ENCODE peak calls at places on chromosome 16, in seven cellular contexts. Q, T, S, F, W, L and E are unnamed samples.
A peak's percentile ranks its signal among the peaks of the same experiment; 100 is the strongest.

GRCh38 chr16:31455601-31456314 is 3.5 kb upstream of the ARMC5 start:
- DNase-seq in Q (no peak), T (no peak), S (peak; percentile 12), F (no peak), W (no peak), L (peak; percentile 73), E (peak; percentile 15)

GRCh38 chr16:5228369-5228768 is 130.8 kb upstream of the EEF2KMT start:
- DNase-seq in Q (no peak), T (no peak), S (no peak), F (no peak), W (no peak), L (no peak), E (no peak)

GRCh38 chr16:30585400-30586191 is at the start of gene ZNF785:
- DNase-seq in Q (peak; percentile 72), T (no peak), S (peak; percentile 97), F (no peak), W (peak; percentile 97), L (peak; percentile 91), E (peak; percentile 99)

GRCh38 chr16:80033783-80034468 is 433.4 kb upstream of the MAF start:
- DNase-seq in Q (no peak), T (no peak), S (no peak), F (no peak), W (no peak), L (no peak), E (no peak)

GRCh38 chr16:48101069-48101674 is 54.6 kb downstream of the ABCC12 start:
- DNase-seq in Q (no peak), T (no peak), S (no peak), F (no peak), W (peak; percentile 74), L (no peak), E (no peak)

GRCh38 chr16:2745961-2746360 is 6.5 kb upstream of the SRRM2 start:
- DNase-seq in Q (no peak), T (no peak), S (no peak), F (no peak), W (no peak), L (no peak), E (no peak)

GRCh38 chr16:81201267-81201666 is 37.2 kb upstream of the BCO1 start:
- DNase-seq in Q (no peak), T (no peak), S (no peak), F (no peak), W (no peak), L (no peak), E (no peak)

GRCh38 chr16:50338371-50339231 is 30.2 kb downstream of the BRD7 start:
- DNase-seq in Q (no peak), T (no peak), S (no peak), F (no peak), W (no peak), L (no peak), E (no peak)

GRCh38 chr16:57814896-57815295 is 12.6 kb upstream of the KIFC3 start:
- DNase-seq in Q (no peak), T (no peak), S (no peak), F (no peak), W (no peak), L (no peak), E (no peak)

GRCh38 chr16:17481741-17482140 is 11.0 kb upstream of the XYLT1 start:
- DNase-seq in Q (no peak), T (no peak), S (no peak), F (no peak), W (no peak), L (no peak), E (no peak)

GRCh38 chr16:4517812-4518211 is 20.8 kb downstream of the CDIP1 start:
- DNase-seq in Q (no peak), T (peak; percentile 34), S (peak; percentile 77), F (no peak), W (no peak), L (peak; percentile 79), E (peak; percentile 54)

GRCh38 chr16:14405611-14406537 is 224.2 kb downstream of the PARN start:
- DNase-seq in Q (no peak), T (peak; percentile 90), S (peak; percentile 75), F (no peak), W (peak; percentile 77), L (peak; percentile 100), E (peak; percentile 94)

GRCh38 chr16:68083861-68084503 is 1.2 kb upstream of the NFATC3 start:
- DNase-seq in Q (no peak), T (peak; percentile 61), S (no peak), F (no peak), W (no peak), L (no peak), E (no peak)

GRCh38 chr16:7086842-7087616 is 245.6 kb upstream of the RBFOX1 start:
- DNase-seq in Q (no peak), T (peak; percentile 33), S (peak; percentile 55), F (no peak), W (no peak), L (peak; percentile 78), E (no peak)

GRCh38 chr16:643050-643368 is 1.4 kb downstream of the MCRIP2 start:
- DNase-seq in Q (no peak), T (no peak), S (no peak), F (no peak), W (no peak), L (no peak), E (no peak)

GRCh38 chr16:1545044-1545736 is 11.7 kb downstream of the TMEM204 start:
- DNase-seq in Q (no peak), T (peak; percentile 90), S (no peak), F (no peak), W (no peak), L (no peak), E (no peak)

GRCh38 chr16:76345093-76345735 is 68.0 kb downstream of the CNTNAP4 start:
- DNase-seq in Q (no peak), T (no peak), S (no peak), F (no peak), W (no peak), L (no peak), E (no peak)

GRCh38 chr16:86532526-86532815 is 22.1 kb downstream of the FOXF1 start:
- DNase-seq in Q (no peak), T (no peak), S (no peak), F (no peak), W (no peak), L (no peak), E (no peak)

GRCh38 chr16:27708651-27709050 is 158.7 kb downstream of the KATNIP start:
- DNase-seq in Q (no peak), T (no peak), S (no peak), F (no peak), W (no peak), L (no peak), E (no peak)

GRCh38 chr16:46961373-46962353 is 11.8 kb downstream of the DNAJA2 start:
- DNase-seq in Q (no peak), T (no peak), S (no peak), F (no peak), W (no peak), L (no peak), E (no peak)

GRCh38 chr16:58022601-58023371 is 2.8 kb upstream of the MMP15 start:
- DNase-seq in Q (no peak), T (no peak), S (peak; percentile 78), F (no peak), W (no peak), L (no peak), E (no peak)

DNA sequence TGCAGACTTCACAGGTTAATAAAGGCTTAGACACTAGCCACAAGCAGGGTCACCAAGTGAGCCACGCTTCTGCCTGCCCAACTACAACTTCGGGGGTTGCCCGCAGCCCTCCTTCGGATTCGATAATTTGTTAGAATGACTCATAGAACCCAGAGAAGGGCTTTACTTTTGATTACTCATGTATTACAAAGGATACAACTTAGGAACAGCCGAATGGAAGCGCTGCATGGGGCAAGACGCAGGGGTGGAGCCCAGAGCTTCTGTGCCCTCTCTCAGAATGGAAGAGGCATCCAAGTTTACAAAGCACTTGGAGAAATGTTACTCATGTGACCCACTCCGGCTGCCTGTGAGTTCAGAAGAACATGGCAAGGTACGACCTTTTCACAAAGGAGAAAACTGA is 7.5 kb upstream of the CDH5 start:
- DNase-seq in Q (no peak), T (no peak), S (no peak), F (no peak), W (no peak), L (no peak), E (no peak)
- TF ChIP-seq SIN3A in Q (no peak), T (no peak), S (no peak), F (no peak), W (no peak), L (no peak), E (no peak)

DNA sequence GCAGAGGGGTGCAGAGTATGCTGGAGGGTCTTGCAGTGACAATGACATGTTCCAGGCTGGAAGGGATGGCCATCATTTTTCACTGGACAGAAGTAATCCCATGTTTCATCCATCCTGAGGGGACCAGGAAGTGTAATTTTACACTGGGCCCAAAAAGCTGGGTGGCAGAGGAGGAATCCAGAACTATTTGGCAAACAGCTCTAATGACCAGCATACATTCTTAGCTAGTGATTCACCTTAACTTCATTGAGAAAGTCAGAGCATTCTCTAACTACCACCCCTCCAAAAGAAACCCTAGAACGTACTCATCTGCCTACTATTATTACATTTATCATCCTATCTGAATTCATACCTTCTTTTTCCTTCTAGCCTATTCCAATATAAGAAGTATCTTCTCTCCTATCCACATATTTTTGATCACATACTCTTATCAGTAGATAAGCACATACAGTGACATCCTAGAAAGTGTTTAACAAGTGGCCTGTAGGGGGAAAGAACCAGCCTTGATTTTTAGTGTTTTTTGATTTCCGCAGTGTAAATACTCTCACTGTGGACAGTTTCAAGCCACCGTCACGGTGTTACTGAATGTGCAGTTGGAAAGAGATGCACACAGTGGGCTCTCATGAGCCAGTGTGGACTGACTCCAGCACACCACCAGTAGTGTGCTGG is 118.1 kb downstream of the FTO start:
- DNase-seq in Q (no peak), T (peak; percentile 25), S (no peak), F (no peak), W (no peak), L (no peak), E (no peak)
- TF ChIP-seq SIN3A in Q (no peak), T (no peak), S (no peak), F (no peak), W (no peak), L (no peak), E (no peak)

DNA sequence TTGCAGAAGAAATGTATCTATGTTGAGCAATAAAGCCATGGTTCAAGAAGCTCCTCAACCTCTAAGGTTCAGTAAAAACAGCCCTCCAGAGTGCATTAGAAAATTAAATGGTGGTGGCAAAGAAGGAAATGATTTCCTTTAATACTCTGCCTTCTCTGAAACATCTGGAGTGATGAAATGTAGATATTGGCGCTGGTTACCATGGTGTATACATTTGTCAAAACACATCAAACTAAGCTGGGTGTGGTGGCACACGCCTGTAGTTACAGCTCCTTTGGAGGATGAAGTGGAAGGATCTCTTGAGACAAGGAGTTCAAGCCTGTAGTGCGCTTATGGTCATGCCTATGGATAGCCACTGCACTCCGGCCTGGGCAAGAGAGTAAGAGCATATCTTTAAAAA is 6.0 kb downstream of the CAPNS2 start:
- DNase-seq in Q (no peak), T (no peak), S (no peak), F (no peak), W (no peak), L (no peak), E (no peak)
- TF ChIP-seq SIN3A in Q (no peak), T (no peak), S (no peak), F (no peak), W (no peak), L (no peak), E (no peak)

DNA sequence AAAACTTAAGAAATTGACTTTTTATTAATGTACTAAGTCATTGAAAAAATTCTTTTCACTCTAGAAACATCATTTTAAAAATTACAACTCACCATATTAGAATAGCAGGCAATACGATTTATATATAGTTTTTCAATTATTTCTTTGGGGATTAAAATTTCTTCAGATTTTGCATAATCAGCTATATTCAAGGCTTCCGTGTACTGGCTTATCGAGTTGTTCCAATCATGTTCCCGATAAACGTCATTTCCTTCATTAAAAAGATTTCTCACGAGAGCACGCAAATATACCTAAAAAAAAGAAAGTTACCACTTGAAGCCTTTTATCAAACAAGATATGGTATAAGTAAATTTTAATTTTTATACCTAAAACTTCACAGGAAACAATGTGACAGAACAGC is 18.0 kb downstream of the ZC3H7A start:
- DNase-seq in Q (no peak), T (no peak), S (no peak), F (no peak), W (no peak), L (no peak), E (no peak)
- TF ChIP-seq SIN3A in Q (no peak), T (no peak), S (no peak), F (no peak), W (no peak), L (no peak), E (no peak)